ENCODE peak calls at places on chromosomes 11 and 22, in nine cellular contexts. S, E, K, M, Y, F, A, D and L are unnamed samples.

GRCh38 chr11:3835100-3835485 is 5.7 kb downstream of the RHOG start:
- DNase-seq in M (peak), E (no peak), S (no peak), Y (no peak), A (no peak), F (no peak), D (no peak), K (no peak), L (no peak)

GRCh38 chr11:48028909-48029685 is 48.7 kb downstream of the PTPRJ start:
- DNase-seq in E (no peak), S (no peak), M (peak), D (no peak), K (no peak), Y (no peak), A (no peak), F (no peak), L (no peak)

GRCh38 chr22:37526376-37526775 is 7.2 kb upstream of the CARD10 start:
- DNase-seq in F (no peak), A (no peak), K (no peak), D (no peak), E (no peak), Y (no peak), M (no peak), S (no peak), L (no peak)

GRCh38 chr22:21015051-21016006 is at the start of gene P2RX6:
- DNase-seq in F (no peak), D (no peak), S (no peak), K (no peak), Y (peak), E (peak), M (peak), A (no peak), L (no peak)

GRCh38 chr11:43823316-43823715 is 57.3 kb upstream of the ALKBH3 start:
- DNase-seq in F (no peak), A (no peak), D (no peak), Y (no peak), E (no peak), M (no peak), K (no peak), S (no peak), L (no peak)

GRCh38 chr11:60831501-60832079 is 10.3 kb upstream of the CCDC86 start:
- DNase-seq in A (no peak), D (no peak), M (peak), Y (no peak), K (no peak), F (no peak), S (no peak), E (no peak), L (peak)

GRCh38 chr11:72700026-72700610 is 25.9 kb upstream of the PDE2A start:
- DNase-seq in M (peak), S (no peak), K (no peak), Y (no peak), E (peak), F (no peak), A (no peak), D (no peak), L (peak)

GRCh38 chr11:91798240-91798639 is 426.4 kb upstream of the FAT3 start:
- DNase-seq in K (no peak), D (no peak), M (no peak), S (no peak), A (no peak), Y (peak), E (no peak), F (no peak), L (no peak)

GRCh38 chr11:59171508-59172322 is at the start of gene DTX4:
- DNase-seq in F (peak), D (peak), K (peak), E (peak), M (peak), Y (peak), A (peak), S (peak), L (peak)

GRCh38 chr11:56848105-56848809 is 99.8 kb upstream of the OR9G4 start:
- DNase-seq in D (no peak), A (no peak), E (no peak), Y (no peak), K (no peak), M (no peak), F (no peak), S (no peak), L (no peak)

GRCh38 chr11:18171377-18172000 is 1.1 kb upstream of the MRGPRX4 start:
- DNase-seq in E (peak), S (no peak), D (no peak), A (no peak), M (no peak), F (no peak), K (no peak), Y (no peak), L (peak)

GRCh38 chr11:521179-521688 is 14.1 kb downstream of the HRAS start:
- DNase-seq in M (no peak), A (no peak), S (no peak), Y (no peak), D (peak), K (no peak), F (no peak), E (no peak), L (no peak)

GRCh38 chr11:515131-515530 is 8.1 kb upstream of the RNH1 start:
- DNase-seq in F (no peak), M (no peak), A (no peak), Y (no peak), D (no peak), S (no peak), E (no peak), K (no peak), L (no peak)

GRCh38 chr11:520428-521178 is 13.6 kb upstream of the RNH1 start:
- DNase-seq in K (no peak), M (no peak), A (no peak), E (no peak), F (no peak), D (peak), Y (peak), S (no peak), L (no peak)

GRCh38 chr11:516400-516799 is 9.4 kb upstream of the RNH1 start:
- DNase-seq in M (no peak), F (no peak), A (no peak), Y (no peak), S (no peak), E (no peak), D (no peak), K (no peak), L (no peak)

GRCh38 chr11:518463-519202 is 11.6 kb upstream of the RNH1 start:
- DNase-seq in E (peak), K (peak), F (peak), M (peak), D (peak), Y (peak), A (peak), S (peak), L (no peak)
- TF ChIP-seq POLR2A in E (no peak), K (peak), F (peak), M (no peak), D (no peak), Y (peak), A (peak), S (no peak), L (no peak)

GRCh38 chr22:46581580-46582244 is 38.5 kb upstream of the GRAMD4 start:
- DNase-seq in K (no peak), Y (no peak), A (no peak), S (no peak), M (no peak), D (peak), E (peak), F (peak), L (no peak)

GRCh38 chr22:46584081-46584903 is 35.9 kb upstream of the GRAMD4 start:
- DNase-seq in F (no peak), S (no peak), A (no peak), M (peak), K (no peak), Y (peak), E (no peak), D (no peak), L (peak)

GRCh38 chr22:46580940-46581579 is 39.1 kb upstream of the GRAMD4 start:
- DNase-seq in Y (no peak), M (no peak), E (peak), F (peak), K (no peak), S (no peak), D (peak), A (no peak), L (no peak)

GRCh38 chr22:46583571-46583970 is 36.6 kb upstream of the GRAMD4 start:
- DNase-seq in F (no peak), K (no peak), M (no peak), E (peak), Y (no peak), A (no peak), S (no peak), D (no peak), L (no peak)

DNA sequence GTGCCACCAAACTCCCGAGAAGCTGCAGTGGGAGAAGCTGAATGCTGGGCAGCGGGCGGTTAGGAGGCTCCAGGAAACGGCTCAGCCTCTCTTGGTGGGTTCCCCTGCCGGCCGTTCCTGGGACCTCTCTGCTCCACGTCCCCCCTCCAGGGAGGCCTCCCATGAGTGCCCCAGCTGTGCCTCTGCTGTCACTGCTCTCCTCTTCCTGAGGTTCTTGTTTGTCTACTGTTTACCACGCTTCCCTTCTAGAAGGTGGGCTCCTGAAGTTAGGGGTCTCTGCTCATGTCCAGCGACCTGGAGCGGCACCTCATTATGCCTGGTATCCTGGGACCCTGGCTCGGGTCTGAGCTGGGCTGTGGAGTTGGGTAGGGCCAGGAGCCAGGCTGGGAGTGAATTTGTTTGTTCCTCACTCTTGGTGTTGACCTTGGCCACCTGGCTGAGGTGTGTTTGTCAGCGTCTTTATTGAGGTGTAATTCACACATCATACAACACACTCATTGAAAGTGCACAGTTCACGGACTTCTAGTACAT is 37.8 kb upstream of the GRAMD4 start:
- DNase-seq in Y (no peak), S (no peak), F (no peak), D (no peak), K (no peak), E (peak), A (no peak), M (no peak), L (no peak)
- TF ChIP-seq POLR2A in Y (no peak), S (no peak), F (no peak), D (no peak), K (no peak), E (no peak), A (no peak), M (no peak), L (no peak)

DNA sequence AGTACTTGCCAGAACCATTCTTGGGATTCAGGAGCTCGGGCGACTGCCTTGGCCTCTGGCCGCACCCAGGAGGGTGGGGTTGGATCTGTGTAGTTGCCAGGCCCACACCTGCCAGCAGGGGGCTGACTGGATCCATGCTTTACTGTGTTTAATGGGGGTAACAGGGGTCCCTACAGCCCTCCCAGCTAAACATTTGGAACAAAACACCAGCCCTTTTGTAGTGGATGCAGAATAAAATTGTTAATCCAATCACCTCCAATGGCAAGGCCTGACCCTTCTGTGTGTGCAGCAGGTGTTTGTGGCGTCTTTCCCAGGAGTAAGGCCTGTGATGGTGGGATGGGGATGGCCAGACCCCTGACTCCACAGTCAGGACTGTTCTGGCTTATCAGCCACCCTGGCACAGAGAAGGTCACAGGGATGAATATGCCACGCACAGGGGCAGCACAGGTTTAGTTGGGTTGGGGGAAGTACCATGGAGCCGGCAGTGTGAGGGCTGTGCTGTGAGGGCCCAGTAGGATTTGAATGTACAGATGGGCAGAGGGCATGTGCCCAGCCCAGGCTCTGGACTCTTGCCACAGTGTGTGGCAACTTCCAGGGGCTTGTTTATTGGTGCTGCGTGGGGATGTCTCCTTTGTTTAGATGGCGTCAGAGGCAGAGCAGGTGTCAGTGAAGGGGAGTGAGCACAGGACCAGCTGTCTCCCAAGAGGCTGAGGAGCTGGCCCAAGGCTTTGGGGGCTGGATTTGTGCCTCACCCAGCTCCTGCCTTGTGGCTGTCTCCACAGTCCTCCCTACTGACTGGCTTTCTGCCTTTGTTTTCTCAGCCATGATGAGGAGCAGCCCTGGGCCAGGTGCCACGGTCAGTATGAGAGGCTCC is 22.2 kb downstream of the SUN2 start:
- DNase-seq in K (peak), Y (no peak), S (peak), E (peak), D (no peak), A (no peak), F (peak), M (peak), L (no peak)
- TF ChIP-seq POLR2A in K (no peak), Y (no peak), S (peak), E (no peak), D (no peak), A (no peak), F (no peak), M (no peak), L (no peak)

DNA sequence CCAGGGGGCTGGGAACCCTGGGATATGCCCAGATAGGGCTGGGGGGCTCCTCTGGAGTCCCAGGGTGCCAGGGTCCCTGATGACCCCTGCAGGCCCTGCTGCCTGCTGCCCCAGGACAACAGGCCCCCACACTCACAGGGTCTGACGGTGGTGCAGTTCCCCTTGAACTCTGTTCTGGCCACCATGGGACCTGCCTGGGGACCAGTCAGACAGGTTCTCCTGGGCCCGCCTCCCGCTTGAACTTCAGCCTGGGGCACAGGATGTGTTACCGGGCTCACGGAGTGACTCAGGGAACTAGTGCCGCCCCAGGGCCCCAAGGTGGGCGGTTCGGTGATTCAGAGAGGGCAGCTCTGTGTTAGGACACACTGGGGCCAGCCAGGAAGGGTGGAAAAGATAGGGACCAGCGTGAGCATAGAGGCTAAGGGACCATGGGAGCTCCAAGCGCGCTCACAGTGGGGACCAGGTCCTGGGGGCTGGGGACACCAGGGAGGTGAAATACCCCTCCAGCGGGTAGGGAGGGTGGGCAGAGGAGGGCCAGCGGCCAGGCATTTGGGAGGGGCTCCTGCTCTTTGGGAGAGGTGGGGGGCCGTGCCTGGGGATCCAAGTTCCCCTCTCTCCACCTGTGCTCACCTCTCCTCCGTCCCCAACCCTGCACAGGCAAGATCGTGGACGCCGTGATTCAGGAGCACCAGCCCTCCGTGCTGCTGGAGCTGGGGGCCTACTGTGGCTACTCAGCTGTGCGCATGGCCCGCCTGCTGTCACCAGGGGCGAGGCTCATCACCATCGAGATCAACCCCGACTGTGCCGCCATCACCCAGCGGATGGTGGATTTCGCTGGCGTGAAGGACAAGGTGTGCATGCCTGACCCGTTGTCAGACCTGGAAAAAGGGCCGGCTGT is 21.5 kb upstream of the TXNRD2 start:
- DNase-seq in K (no peak), F (no peak), E (peak), M (peak), S (no peak), Y (no peak), D (peak), A (no peak), L (no peak)
- TF ChIP-seq POLR2A in K (no peak), F (no peak), E (no peak), M (no peak), S (no peak), Y (peak), D (no peak), A (peak), L (no peak)

GRCh38 chr11:6326303-6326702 is 6.0 kb upstream of the CAVIN3 start:
- DNase-seq in D (no peak), Y (no peak), M (no peak), E (no peak), K (no peak), S (no peak), A (no peak), F (no peak), L (no peak)

GRCh38 chr11:6327806-6328205 is 7.5 kb upstream of the CAVIN3 start:
- DNase-seq in M (no peak), F (no peak), S (no peak), E (no peak), A (no peak), D (no peak), Y (no peak), K (no peak), L (no peak)

GRCh38 chr11:6328321-6328720 is 8.0 kb upstream of the CAVIN3 start:
- DNase-seq in F (no peak), A (no peak), M (peak), S (no peak), E (no peak), K (no peak), D (no peak), Y (no peak), L (no peak)

GRCh38 chr11:6323291-6323905 is 3.1 kb upstream of the CAVIN3 start:
- DNase-seq in M (no peak), E (no peak), F (no peak), A (no peak), K (no peak), S (no peak), Y (no peak), D (no peak), L (no peak)

DNA sequence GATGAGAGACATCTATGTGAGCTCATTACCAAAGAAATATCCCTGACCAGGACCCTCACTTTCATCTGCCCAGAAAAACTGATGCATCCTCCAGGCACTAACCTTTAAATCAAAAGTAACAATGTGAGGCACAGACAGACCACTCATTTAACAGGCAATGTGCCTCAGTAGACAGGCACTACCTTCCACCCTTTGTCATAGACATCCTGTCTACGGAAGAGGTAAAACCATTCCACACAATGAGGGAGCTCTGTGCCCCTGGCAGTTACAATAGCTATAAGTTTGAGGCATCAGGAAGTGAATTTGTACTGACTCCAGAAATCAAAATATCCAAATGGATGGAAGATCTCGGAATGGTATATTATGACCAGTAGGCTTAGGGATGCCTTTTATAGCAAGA is 6.7 kb upstream of the CAVIN3 start:
- DNase-seq in D (no peak), A (no peak), M (no peak), S (no peak), Y (no peak), E (no peak), F (no peak), K (no peak), L (no peak)
- TF ChIP-seq POLR2A in D (no peak), A (no peak), M (no peak), S (no peak), Y (no peak), E (no peak), F (no peak), K (no peak), L (no peak)

GRCh38 chr22:30718938-30719337 is 24.3 kb downstream of the OSBP2 start:
- DNase-seq in E (no peak), Y (no peak), A (no peak), F (no peak), S (no peak), D (no peak), M (no peak), K (no peak), L (no peak)
- TF ChIP-seq POLR2A in E (no peak), Y (no peak), A (no peak), F (no peak), S (no peak), D (no peak), M (no peak), K (no peak), L (no peak)